ENCODE peak calls at places on chromosomes 6 and 20, in nine cellular contexts. L, Q, D, Z, B, P, H, S and U are unnamed samples.

GRCh38 chr6:19999319-20000191 is 162.4 kb downstream of the ID4 start:
- DNase-seq in L (peak), Q (peak), D (no peak), Z (no peak), B (peak), P (peak), H (no peak), S (no peak), U (no peak)

GRCh38 chr20:54940471-54940870 is 465.1 kb downstream of the DOK5 start:
- DNase-seq in L (no peak), Q (no peak), D (no peak), Z (no peak), B (no peak), P (no peak), H (no peak), S (no peak), U (no peak)

GRCh38 chr6:11595903-11596302 is 58.4 kb downstream of the TMEM170B start:
- DNase-seq in L (no peak), Q (no peak), D (no peak), Z (peak), B (no peak), P (no peak), H (no peak), S (no peak), U (no peak)

GRCh38 chr6:4472953-4473642 is 303.1 kb upstream of the CDYL start:
- DNase-seq in L (no peak), Q (no peak), D (no peak), Z (no peak), B (no peak), P (no peak), H (no peak), S (no peak), U (no peak)

GRCh38 chr6:68778356-68779020 is 143.4 kb downstream of the ADGRB3 start:
- DNase-seq in L (peak), Q (no peak), D (no peak), Z (peak), B (peak), P (peak), H (no peak), S (no peak), U (peak)

GRCh38 chr20:1924910-1925861 is 30.0 kb downstream of the SIRPA start:
- DNase-seq in L (no peak), Q (no peak), D (no peak), Z (no peak), B (no peak), P (no peak), H (no peak), S (no peak), U (no peak)

GRCh38 chr6:54173084-54173483 is 61.8 kb downstream of the MLIP start:
- DNase-seq in L (peak), Q (no peak), D (no peak), Z (no peak), B (no peak), P (no peak), H (no peak), S (no peak), U (no peak)

GRCh38 chr20:5569021-5569420 is 181.2 kb upstream of the SHLD1 start:
- DNase-seq in L (peak), Q (peak), D (no peak), Z (no peak), B (peak), P (peak), H (no peak), S (no peak), U (no peak)

GRCh38 chr20:5887386-5887785 is 62.9 kb downstream of the TRMT6 start:
- DNase-seq in L (no peak), Q (peak), D (no peak), Z (no peak), B (peak), P (peak), H (no peak), S (no peak), U (no peak)

GRCh38 chr6:168095171-168095691 is 16.2 kb upstream of the FRMD1 start:
- DNase-seq in L (no peak), Q (no peak), D (no peak), Z (no peak), B (no peak), P (no peak), H (no peak), S (no peak), U (peak)

GRCh38 chr6:119533603-119534279 is 184.2 kb upstream of the MAN1A1 start:
- DNase-seq in L (peak), Q (no peak), D (no peak), Z (no peak), B (peak), P (no peak), H (no peak), S (peak), U (no peak)

GRCh38 chr6:27839303-27840081 is 72.7 kb downstream of the OR2B2 start:
- DNase-seq in L (peak), Q (peak), D (no peak), Z (peak), B (peak), P (peak), H (peak), S (no peak), U (no peak)

GRCh38 chr6:166202321-166202733 is 34.7 kb upstream of the TBXT start:
- DNase-seq in L (no peak), Q (no peak), D (no peak), Z (no peak), B (no peak), P (no peak), H (no peak), S (no peak), U (no peak)

GRCh38 chr6:150129616-150130505 is 13.0 kb upstream of the PPP1R14C start:
- DNase-seq in L (no peak), Q (no peak), D (no peak), Z (no peak), B (no peak), P (no peak), H (no peak), S (no peak), U (no peak)

GRCh38 chr6:100472674-100473073 is 8.0 kb upstream of the SIM1 start:
- DNase-seq in L (peak), Q (peak), D (no peak), Z (no peak), B (peak), P (peak), H (no peak), S (no peak), U (no peak)

GRCh38 chr20:48926267-48926666 is 4.8 kb downstream of the ARFGEF2 start:
- DNase-seq in L (no peak), Q (no peak), D (no peak), Z (no peak), B (no peak), P (no peak), H (no peak), S (no peak), U (no peak)

GRCh38 chr6:131597448-131597847 is 24.4 kb downstream of the ARG1 start:
- DNase-seq in L (no peak), Q (no peak), D (no peak), Z (no peak), B (peak), P (no peak), H (no peak), S (no peak), U (no peak)

GRCh38 chr20:38034108-38034649 is 633 bp downstream of the RPRD1B start:
- DNase-seq in L (no peak), Q (no peak), D (no peak), Z (no peak), B (peak), P (no peak), H (no peak), S (no peak), U (no peak)

GRCh38 chr6:36138667-36139066 is 8.4 kb downstream of the MAPK13 start:
- DNase-seq in L (no peak), Q (no peak), D (no peak), Z (no peak), B (no peak), P (no peak), H (no peak), S (no peak), U (no peak)

GRCh38 chr6:111604259-111605099 is 1.2 kb downstream of the TRAF3IP2 start:
- DNase-seq in L (peak), Q (no peak), D (no peak), Z (peak), B (peak), P (peak), H (peak), S (no peak), U (no peak)

GRCh38 chr6:26032387-26033131 is 54.7 kb upstream of the HFE start:
- DNase-seq in L (peak), Q (peak), D (no peak), Z (peak), B (peak), P (peak), H (peak), S (no peak), U (no peak)